ENCODE peak calls at places on chromosomes 4 and X, in four cellular contexts. K, Q, T and M are unnamed samples.

GRCh38 chrX:5113128-5113527 is 1115.5 kb downstream of the NLGN4X start:
- DNase-seq in K (no peak), T (no peak), Q (peak; percentile 7), M (peak; percentile 9)

GRCh38 chrX:138771042-138771441 is 59.5 kb upstream of the FGF13 start:
- DNase-seq in K (no peak), T (no peak), Q (no peak), M (no peak)

GRCh38 chrX:153521034-153521433 is 3.6 kb downstream of the ATP2B3 start:
- DNase-seq in Q (no peak), K (no peak), T (no peak), M (no peak)

GRCh38 chr4:61628727-61629126 is 428.6 kb downstream of the ADGRL3 start:
- DNase-seq in K (no peak), Q (no peak), T (no peak), M (no peak)

GRCh38 chrX:123920065-123920785 is 41.3 kb upstream of the STAG2 start:
- DNase-seq in K (no peak), T (no peak), Q (no peak), M (no peak)

GRCh38 chr4:80963051-80963450 is 67.5 kb upstream of the BMP3 start:
- DNase-seq in Q (no peak), K (no peak), T (no peak), M (no peak)

GRCh38 chrX:129359269-129359668 is 164.0 kb downstream of the SMARCA1 start:
- DNase-seq in Q (no peak), K (no peak), T (no peak), M (no peak)

GRCh38 chr4:22410645-22411247 is 105.1 kb downstream of the ADGRA3 start:
- DNase-seq in T (no peak), K (no peak), Q (peak; percentile 22), M (no peak)